ENCODE peak calls at places on chromosome 4, in eight cellular contexts. B is hypothalamus; G is NCI-H1105 treated with DMSO at 0.1 percent for 48 hours; F is KBM-7; Z is CD4-positive, alpha-beta T cell; R is AG10803; X is GM06990; I is stomach. A is an unnamed sample.

GRCh38 chr4:139556735-139557505 is 901 bp upstream of the SETD7 start:
- DNase-seq in B (peak), G (peak), F (peak), Z (peak), R (no peak), X (peak), I (peak), A (peak)

GRCh38 chr4:635851-636627 is 10.7 kb downstream of the PDE6B start:
- DNase-seq in B (no peak), G (no peak), F (no peak), Z (no peak), R (no peak), X (no peak), I (no peak), A (no peak)

GRCh38 chr4:153115322-153116100 is 88.7 kb upstream of the TRIM2 start:
- DNase-seq in B (no peak), G (no peak), F (peak), Z (peak), R (peak), X (peak), I (peak), A (no peak)

GRCh38 chr4:25535278-25535677 is 120.4 kb upstream of the SLC34A2 start:
- DNase-seq in B (no peak), G (no peak), F (no peak), Z (no peak), R (no peak), X (no peak), I (no peak), A (no peak)

GRCh38 chr4:81724925-81725329 is 253.2 kb upstream of the RASGEF1B start:
- DNase-seq in B (peak), G (no peak), F (no peak), Z (peak), R (no peak), X (peak), I (peak), A (peak)

GRCh38 chr4:143343276-143343831 is 6.7 kb downstream of the GAB1 start:
- DNase-seq in B (no peak), G (no peak), F (no peak), Z (no peak), R (no peak), X (no peak), I (no peak), A (no peak)

GRCh38 chr4:74338792-74339333 is 26.1 kb upstream of the EREG start:
- DNase-seq in B (no peak), G (no peak), F (no peak), Z (no peak), R (peak), X (no peak), I (no peak), A (no peak)

GRCh38 chr4:95165926-95166524 is 382.7 kb downstream of the UNC5C start:
- DNase-seq in B (peak), G (peak), F (peak), Z (no peak), R (peak), X (peak), I (no peak), A (no peak)

GRCh38 chr4:146214238-146214637 is at the start of gene REELD1:
- DNase-seq in B (no peak), G (no peak), F (no peak), Z (no peak), R (no peak), X (no peak), I (no peak), A (no peak)

GRCh38 chr4:142581891-142582290 is 264.2 kb downstream of the INPP4B start:
- DNase-seq in B (no peak), G (no peak), F (no peak), Z (no peak), R (no peak), X (no peak), I (no peak), A (no peak)

GRCh38 chr4:86054676-86055075 is 305.2 kb downstream of the MAPK10 start:
- DNase-seq in B (no peak), G (no peak), F (no peak), Z (no peak), R (peak), X (no peak), I (no peak), A (no peak)

GRCh38 chr4:81227968-81228367 is 12.9 kb upstream of the PRKG2 start:
- DNase-seq in B (no peak), G (no peak), F (no peak), Z (no peak), R (no peak), X (no peak), I (no peak), A (no peak)

GRCh38 chr4:81404294-81404693 is 67.4 kb downstream of the RASGEF1B start:
- DNase-seq in B (no peak), G (no peak), F (no peak), Z (no peak), R (no peak), X (no peak), I (no peak), A (no peak)

GRCh38 chr4:73776363-73776762 is 36.0 kb downstream of the CXCL8 start:
- DNase-seq in B (no peak), G (no peak), F (peak), Z (no peak), R (peak), X (no peak), I (peak), A (no peak)

GRCh38 chr4:100742045-100742444 is 224.2 kb upstream of the EMCN start:
- DNase-seq in B (no peak), G (peak), F (peak), Z (no peak), R (peak), X (no peak), I (no peak), A (no peak)

GRCh38 chr4:3493720-3494492 is 30.8 kb downstream of the DOK7 start:
- DNase-seq in B (no peak), G (no peak), F (no peak), Z (no peak), R (no peak), X (no peak), I (no peak), A (no peak)

GRCh38 chr4:133188433-133189175 is 39.5 kb downstream of the PCDH10 start:
- DNase-seq in B (no peak), G (no peak), F (no peak), Z (no peak), R (no peak), X (no peak), I (no peak), A (no peak)

GRCh38 chr4:126202226-126202625 is 887.5 kb downstream of the FAT4 start:
- DNase-seq in B (no peak), G (no peak), F (peak), Z (no peak), R (no peak), X (no peak), I (no peak), A (no peak)